ENCODE peak calls at places on chromosome 17, in five cellular contexts. E is endothelial cell of umbilical vein, H is GM12892, O is adrenal gland, P is transverse colon. A is an unnamed sample.

GRCh38 chr17:80791758-80792284 is 199.8 kb upstream of the CHMP6 start:
- DNase-seq in P (peak), E (peak), H (no peak), O (peak), A (peak)

GRCh38 chr17:58525239-58525638 is 10.8 kb upstream of the MTMR4 start:
- DNase-seq in O (peak), P (peak), H (no peak), E (peak), A (no peak)

GRCh38 chr17:75348386-75349012 is 57.0 kb downstream of the GRB2 start:
- DNase-seq in H (no peak), E (no peak), P (no peak), O (no peak), A (no peak)

GRCh38 chr17:846901-847777 is 65.0 kb downstream of the MRM3 start:
- DNase-seq in E (peak), O (no peak), H (no peak), P (no peak), A (no peak)

GRCh38 chr17:4513113-4514032 is 14.7 kb downstream of the SPNS2 start:
- DNase-seq in P (no peak), H (no peak), O (no peak), E (no peak), A (no peak)

GRCh38 chr17:59707971-59708425 is 544 bp downstream of the VMP1 start:
- DNase-seq in E (no peak), H (no peak), P (no peak), O (no peak), A (no peak)

GRCh38 chr17:37725021-37725585 is 19.8 kb downstream of the HNF1B start:
- DNase-seq in O (no peak), H (no peak), P (no peak), E (no peak), A (no peak)

GRCh38 chr17:3873862-3874261 is 19.0 kb downstream of the CAMKK1 start:
- DNase-seq in H (no peak), O (no peak), P (no peak), E (no peak), A (no peak)

GRCh38 chr17:40484285-40484972 is 17.0 kb downstream of the TNS4 start:
- DNase-seq in E (no peak), O (no peak), H (no peak), P (no peak), A (no peak)

GRCh38 chr17:49739662-49740271 is 24.2 kb downstream of the FAM117A start:
- DNase-seq in E (peak), H (peak), P (peak), O (peak), A (no peak)

GRCh38 chr17:8226536-8227237 is 16.3 kb upstream of the AURKB start:
- DNase-seq in H (no peak), P (peak), E (peak), O (peak), A (peak)

GRCh38 chr17:57257213-57257873 is 1.0 kb downstream of the MSI2 start:
- DNase-seq in O (no peak), H (no peak), P (peak), E (peak), A (no peak)

GRCh38 chr17:73015722-73016276 is 76.7 kb downstream of the SLC39A11 start:
- DNase-seq in H (no peak), O (no peak), E (no peak), P (no peak), A (no peak)

GRCh38 chr17:35743911-35744328 is 9.1 kb downstream of the GAS2L2 start:
- DNase-seq in H (no peak), E (peak), P (no peak), O (peak), A (peak)

GRCh38 chr17:45093444-45094110 is 32.5 kb downstream of the NMT1 start:
- DNase-seq in H (no peak), E (no peak), P (no peak), O (no peak), A (no peak)

GRCh38 chr17:50181155-50181554 is 15.3 kb downstream of the SGCA start:
- DNase-seq in E (no peak), O (no peak), P (no peak), H (no peak), A (no peak)

GRCh38 chr17:74769856-74770497 is 6.2 kb downstream of the NAT9 start:
- DNase-seq in H (no peak), E (no peak), O (peak), P (no peak), A (no peak)

GRCh38 chr17:80423536-80424225 is 8.7 kb downstream of the ENDOV start:
- DNase-seq in E (no peak), H (peak), P (no peak), O (no peak), A (no peak)

GRCh38 chr17:33435716-33436301 is 142.7 kb upstream of the ASIC2 start:
- DNase-seq in H (no peak), P (no peak), E (no peak), O (no peak), A (no peak)

GRCh38 chr17:55576237-55576998 is 65.2 kb upstream of the SMIM36 start:
- DNase-seq in P (no peak), O (no peak), H (no peak), E (peak), A (peak)

GRCh38 chr17:2929881-2930533 is 133.4 kb downstream of the OR1D5 start:
- DNase-seq in O (no peak), H (peak), E (peak), P (peak), A (peak)

GRCh38 chr17:34312080-34312479 is 7.2 kb upstream of the CCL8 start:
- DNase-seq in P (no peak), H (no peak), O (no peak), E (no peak), A (no peak)

GRCh38 chr17:10156579-10157488 is 41.6 kb downstream of the GAS7 start:
- DNase-seq in H (peak), E (no peak), P (peak), O (peak), A (no peak)

GRCh38 chr17:2054262-2054739 is 602 bp upstream of the HIC1 start:
- DNase-seq in E (peak), H (no peak), P (no peak), O (no peak), A (no peak)

GRCh38 chr17:19876524-19877161 is 8.9 kb upstream of the ULK2 start:
- DNase-seq in P (peak), E (no peak), H (no peak), O (peak), A (no peak)

GRCh38 chr17:58312021-58312630 is 16.5 kb downstream of the TSPOAP1 start:
- DNase-seq in H (no peak), E (no peak), P (no peak), O (no peak), A (no peak)

GRCh38 chr17:5582177-5582885 is 2.0 kb downstream of the NLRP1 start:
- DNase-seq in O (no peak), E (no peak), P (no peak), H (no peak), A (no peak)

GRCh38 chr17:7204828-7205461 is 14.7 kb downstream of the DLG4 start:
- DNase-seq in O (peak), P (peak), E (peak), H (peak), A (no peak)

GRCh38 chr17:40399185-40399584 is 18.5 kb downstream of the TOP2A start:
- DNase-seq in E (no peak), H (no peak), O (no peak), P (no peak), A (no peak)

GRCh38 chr17:1541367-1541904 is 21.2 kb downstream of the PITPNA start:
- DNase-seq in O (no peak), E (no peak), P (no peak), H (no peak), A (no peak)

GRCh38 chr17:79951361-79952264 is 84.1 kb downstream of the TBC1D16 start:
- DNase-seq in H (peak), O (no peak), E (no peak), P (no peak), A (no peak)

GRCh38 chr17:67648032-67648761 is 69.5 kb upstream of the NOL11 start:
- DNase-seq in O (no peak), E (no peak), P (no peak), H (no peak), A (no peak)

GRCh38 chr17:67646472-67646871 is 71.3 kb upstream of the NOL11 start:
- DNase-seq in E (no peak), H (no peak), P (no peak), O (no peak), A (no peak)

GRCh38 chr17:67649891-67650290 is 67.8 kb upstream of the NOL11 start:
- DNase-seq in O (no peak), H (no peak), P (no peak), E (no peak), A (no peak)

GRCh38 chr17:67652433-67652832 is 65.3 kb upstream of the NOL11 start:
- DNase-seq in O (no peak), P (no peak), E (no peak), H (no peak), A (no peak)

GRCh38 chr17:67647482-67647881 is 70.3 kb upstream of the NOL11 start:
- DNase-seq in H (no peak), P (no peak), O (no peak), E (no peak), A (no peak)
- TF ChIP-seq POLR2A in H (no peak), P (no peak), O (no peak), E (no peak), A (no peak)

DNA sequence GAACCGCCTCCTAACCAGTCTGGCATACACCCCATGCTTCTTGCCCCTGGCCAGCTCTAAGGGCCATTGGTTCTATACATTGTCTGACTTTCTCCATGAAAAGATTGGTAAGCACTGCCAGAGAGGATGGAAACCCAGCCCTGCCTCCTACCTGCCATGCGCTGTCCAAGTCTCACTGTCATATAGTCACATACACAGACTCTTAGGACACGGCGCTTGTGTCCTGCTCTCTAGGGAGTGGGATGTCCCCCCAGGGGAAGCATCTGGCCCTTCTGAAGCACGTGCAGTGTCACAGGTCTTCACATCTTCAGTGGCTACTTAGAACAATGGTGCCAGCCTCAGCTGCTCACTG is 38.7 kb downstream of the MYO18A start:
- DNase-seq in P (no peak), H (no peak), E (no peak), O (no peak), A (no peak)
- TF ChIP-seq POLR2A in P (no peak), H (no peak), E (no peak), O (no peak), A (no peak)

GRCh38 chr17:78300962-78301820 is 58.7 kb downstream of the SOCS3 start:
- DNase-seq in O (no peak), E (no peak), P (no peak), H (no peak), A (peak)
- TF ChIP-seq POLR2A in O (no peak), E (no peak), P (no peak), H (no peak), A (no peak)

GRCh38 chr17:82237746-82238561 is 9.1 kb downstream of the SLC16A3 start:
- DNase-seq in H (no peak), P (no peak), E (no peak), O (no peak), A (no peak)
- TF ChIP-seq POLR2A in H (no peak), P (no peak), E (no peak), O (no peak), A (no peak)

GRCh38 chr17:77128895-77129567 is 11.7 kb upstream of the SEC14L1 start:
- DNase-seq in O (no peak), H (no peak), P (no peak), E (no peak), A (no peak)

GRCh38 chr17:77129568-77130301 is 11.0 kb upstream of the SEC14L1 start:
- DNase-seq in H (no peak), E (no peak), P (no peak), O (no peak), A (no peak)

GRCh38 chr17:77125432-77125901 is 15.3 kb upstream of the SEC14L1 start:
- DNase-seq in E (peak), O (no peak), P (no peak), H (no peak), A (peak)

GRCh38 chr17:77126519-77126918 is 14.2 kb upstream of the SEC14L1 start:
- DNase-seq in E (peak), H (no peak), O (no peak), P (peak), A (no peak)

GRCh38 chr17:77127735-77128361 is 12.9 kb upstream of the SEC14L1 start:
- DNase-seq in P (peak), H (no peak), O (peak), E (no peak), A (no peak)
- TF ChIP-seq POLR2A in P (peak), H (no peak), O (peak), E (no peak), A (no peak)

DNA sequence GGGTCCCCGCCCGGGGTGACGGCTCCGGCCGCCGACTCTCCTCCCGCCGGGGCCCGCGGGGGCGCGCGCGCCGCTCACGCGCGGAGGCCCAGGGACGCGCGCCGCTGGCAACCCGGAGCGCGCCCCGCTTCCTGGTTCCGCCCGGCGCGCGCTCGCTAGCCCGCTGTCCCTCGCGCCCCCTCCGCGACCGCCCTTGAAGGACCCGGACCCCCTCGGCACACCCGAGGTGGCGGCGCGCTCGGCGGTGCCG is at the start of gene STAT5B:
- DNase-seq in H (peak), O (peak), P (peak), E (peak), A (peak)
- TF ChIP-seq POLR2A in H (peak), O (no peak), P (no peak), E (no peak), A (peak)

DNA sequence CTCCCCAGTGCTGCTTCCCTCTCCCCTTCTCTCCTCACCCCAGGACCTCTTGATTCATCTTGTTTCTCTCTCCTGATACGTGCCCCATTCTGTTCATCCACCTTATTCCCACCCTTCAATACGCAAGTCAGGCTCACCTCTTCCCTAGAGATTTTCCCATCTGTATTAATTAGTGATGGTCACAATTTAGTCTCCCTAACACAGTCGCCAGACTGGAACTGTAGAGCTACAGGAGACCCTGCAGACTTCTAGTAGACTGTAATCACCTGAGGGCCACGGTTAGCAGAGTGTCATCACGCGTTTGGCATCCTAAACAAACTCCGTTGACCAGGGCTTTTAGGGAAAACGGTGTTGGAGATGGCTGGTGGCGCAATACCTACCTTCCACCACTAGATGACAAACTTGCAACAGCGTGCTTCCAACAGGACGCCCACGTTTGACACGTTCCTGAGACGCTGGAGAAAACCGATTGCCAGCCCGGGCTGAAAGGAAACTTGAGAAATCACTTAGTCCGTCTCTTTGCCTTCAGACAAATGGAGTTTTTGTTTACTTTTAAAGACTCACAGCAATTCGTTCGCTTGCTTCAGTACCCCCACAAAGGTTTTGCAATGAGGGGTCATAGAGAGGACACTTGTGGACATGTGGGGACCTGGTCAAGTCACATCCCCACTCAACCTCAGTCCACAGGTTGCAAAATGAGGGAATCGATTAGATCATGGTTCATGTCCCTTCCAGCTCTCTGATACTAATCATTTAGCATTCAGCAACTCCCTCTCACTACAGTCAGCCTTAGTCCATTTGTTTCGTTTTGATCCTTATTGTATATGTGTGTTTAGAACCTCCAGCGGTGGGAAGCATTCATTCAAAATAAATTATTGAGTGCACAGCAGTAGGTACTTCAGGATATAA is 20.6 kb downstream of the MYL4 start:
- DNase-seq in H (peak), E (peak), O (peak), P (peak), A (peak)
- TF ChIP-seq POLR2A in H (no peak), E (peak), O (no peak), P (no peak), A (no peak)

GRCh38 chr17:63395075-63395815 is 50.9 kb downstream of the CYB561 start:
- DNase-seq in P (no peak), H (no peak), O (no peak), E (no peak), A (no peak)
- TF ChIP-seq POLR2A in P (no peak), H (no peak), O (no peak), E (no peak), A (no peak)

GRCh38 chr17:18116078-18116477 is 7.5 kb downstream of the MYO15A start:
- DNase-seq in P (no peak), O (no peak), H (no peak), E (no peak), A (no peak)
- TF ChIP-seq POLR2A in P (no peak), O (no peak), H (no peak), E (no peak), A (no peak)